ENCODE peak calls at places on chromosome 3, in ten cellular contexts. V is KBM-7; F is CD8-positive, alpha-beta T cell; Q is cerebellar cortex; Z is A172; Y is HCT116; H is activated naive CD4-positive, alpha-beta T cell treated with Interleukin-2 at 50 U/mL for 16 hours; D is Caki2; E is left cardiac atrium; G is NCI-H82. A is an unnamed sample.
A peak's percentile ranks its signal among the peaks of the same experiment; 100 is the strongest.

GRCh38 chr3:53222183-53222901 is 33.5 kb downstream of the TKT start:
- DNase-seq in G (no peak), F (no peak), D (peak; percentile 59), Y (no peak), V (no peak), Z (no peak), Q (no peak), H (no peak), E (no peak), A (no peak)

GRCh38 chr3:117052356-117052755 is 342.8 kb downstream of the TUSC7 start:
- DNase-seq in E (no peak), Y (no peak), D (peak; percentile 11), Q (no peak), Z (no peak), V (no peak), F (no peak), H (no peak), G (no peak), A (peak; percentile 19)

GRCh38 chr3:160134964-160135363 is 90.3 kb upstream of the C3orf80 start:
- DNase-seq in G (no peak), E (no peak), F (no peak), Y (no peak), D (no peak), H (no peak), V (peak; percentile 65), Z (no peak), Q (no peak), A (no peak)

GRCh38 chr3:18559323-18559972 is 134.3 kb upstream of the SATB1 start:
- DNase-seq in D (peak; percentile 4), Z (peak; percentile 58), Y (peak; percentile 21), Q (peak; percentile 15), E (no peak), V (peak; percentile 72), F (peak; percentile 65), G (peak; percentile 73), H (peak; percentile 15), A (peak; percentile 3)

GRCh38 chr3:64575211-64575844 is 112.5 kb downstream of the ADAMTS9 start:
- DNase-seq in G (peak; percentile 46), V (peak; percentile 0), Z (peak; percentile 19), E (no peak), H (no peak), Q (no peak), D (peak; percentile 4), Y (peak; percentile 13), F (no peak), A (peak; percentile 25)

GRCh38 chr3:194989251-194989650 is 281.7 kb downstream of the XXYLT1 start:
- DNase-seq in F (peak; percentile 43), Z (no peak), E (no peak), V (no peak), D (no peak), G (no peak), Y (no peak), H (no peak), Q (no peak), A (no peak)

GRCh38 chr3:111362286-111363009 is 179.5 kb upstream of the CD96 start:
- DNase-seq in G (no peak), Y (no peak), V (no peak), E (no peak), D (no peak), Q (no peak), Z (no peak), H (no peak), F (no peak), A (peak; percentile 4)

GRCh38 chr3:139173372-139174108 is 128.8 kb upstream of the PRR23C start:
- DNase-seq in G (no peak), D (no peak), Q (no peak), F (no peak), Y (no peak), V (no peak), Z (peak; percentile 9), H (no peak), E (no peak), A (peak; percentile 3)

GRCh38 chr3:123161167-123161566 is 40.6 kb upstream of the SEC22A start:
- DNase-seq in Q (no peak), H (no peak), D (no peak), Z (no peak), V (peak; percentile 15), F (peak; percentile 36), E (no peak), G (no peak), Y (no peak), A (no peak)

GRCh38 chr3:87333393-87333892 is 57.1 kb upstream of the POU1F1 start:
- DNase-seq in D (peak; percentile 93), E (no peak), H (peak; percentile 18), G (no peak), Y (peak; percentile 79), V (peak; percentile 9), Q (no peak), F (no peak), Z (peak; percentile 98), A (peak; percentile 91)

GRCh38 chr3:45942051-45942825 is 1.0 kb upstream of the CXCR6 start:
- DNase-seq in E (no peak), Z (no peak), F (no peak), Y (no peak), Q (no peak), D (no peak), G (peak; percentile 73), V (no peak), H (no peak), A (no peak)

GRCh38 chr3:149245738-149246451 is 24.3 kb upstream of the CP start:
- DNase-seq in Y (no peak), V (no peak), E (no peak), F (no peak), Q (peak; percentile 38), H (no peak), G (no peak), Z (peak; percentile 31), D (peak; percentile 25), A (peak; percentile 59)

GRCh38 chr3:192514081-192514753 is 213.1 kb downstream of the FGF12 start:
- DNase-seq in H (no peak), D (no peak), V (no peak), Q (no peak), Y (no peak), Z (no peak), E (no peak), G (peak; percentile 72), F (no peak), A (no peak)

GRCh38 chr3:148460686-148461085 is 237.0 kb upstream of the AGTR1 start:
- DNase-seq in Z (no peak), E (no peak), Y (no peak), G (no peak), H (no peak), V (no peak), D (no peak), F (no peak), Q (no peak), A (no peak)

GRCh38 chr3:128987701-128988100 is 6.2 kb downstream of the CFAP92 start:
- DNase-seq in F (no peak), E (no peak), Z (no peak), G (no peak), Y (no peak), D (no peak), V (no peak), H (no peak), Q (no peak), A (no peak)

GRCh38 chr3:108897883-108898282 is 55.8 kb downstream of the GUCA1C start:
- DNase-seq in D (no peak), Y (no peak), H (no peak), Q (no peak), Z (no peak), E (no peak), F (no peak), V (no peak), G (no peak), A (no peak)

GRCh38 chr3:107704477-107704876 is 181.7 kb downstream of the BBX start:
- DNase-seq in G (peak; percentile 42), D (peak; percentile 14), Q (no peak), F (no peak), Z (peak; percentile 56), Y (no peak), E (no peak), H (no peak), V (no peak), A (peak; percentile 64)

GRCh38 chr3:53056442-53056841 is 10.6 kb upstream of the SFMBT1 start:
- DNase-seq in V (peak; percentile 42), F (no peak), Q (no peak), Z (no peak), H (no peak), E (no peak), G (peak; percentile 73), Y (no peak), D (no peak), A (no peak)

GRCh38 chr3:194212869-194213320 is 76.9 kb downstream of the HES1 start:
- DNase-seq in G (no peak), D (no peak), Y (no peak), Z (no peak), H (no peak), E (no peak), Q (no peak), F (no peak), V (no peak), A (no peak)

GRCh38 chr3:160027541-160028195 is 39.0 kb downstream of the IL12A start:
- DNase-seq in Y (no peak), V (peak; percentile 71), E (no peak), F (no peak), Q (no peak), H (no peak), Z (peak; percentile 54), D (peak; percentile 49), G (no peak), A (peak; percentile 62)

GRCh38 chr3:155382396-155383042 is 89.0 kb upstream of the STRIT1 start:
- DNase-seq in E (peak; percentile 70), D (peak; percentile 60), Y (peak; percentile 63), H (no peak), Z (peak; percentile 76), V (peak; percentile 84), F (no peak), Q (peak; percentile 57), G (peak; percentile 91), A (peak; percentile 72)

GRCh38 chr3:11601446-11602241 is 42.1 kb downstream of the VGLL4 start:
- DNase-seq in E (peak; percentile 72), D (no peak), Z (peak; percentile 29), F (no peak), H (no peak), Q (no peak), Y (no peak), G (no peak), V (peak; percentile 64), A (peak; percentile 23)

GRCh38 chr3:172104471-172105072 is 65.2 kb downstream of the FNDC3B start:
- DNase-seq in H (no peak), F (no peak), Q (peak; percentile 10), V (no peak), Z (peak; percentile 59), E (no peak), D (peak; percentile 92), Y (no peak), G (no peak), A (peak; percentile 31)

GRCh38 chr3:194871143-194871863 is 185.6 kb downstream of the FAM43A start:
- DNase-seq in D (peak; percentile 61), G (peak; percentile 99), F (no peak), V (peak; percentile 9), Y (peak; percentile 60), Z (peak; percentile 95), Q (no peak), H (no peak), E (peak; percentile 66), A (peak; percentile 85)

GRCh38 chr3:150169279-150169970 is 198.7 kb upstream of the PFN2 start:
- DNase-seq in V (no peak), D (no peak), Y (no peak), G (peak; percentile 25), Z (no peak), F (no peak), E (no peak), Q (no peak), H (no peak), A (no peak)

GRCh38 chr3:4904801-4905695 is 74.2 kb upstream of the BHLHE40 start:
- DNase-seq in Z (no peak), V (peak; percentile 18), D (no peak), H (no peak), E (no peak), G (no peak), F (no peak), Y (no peak), Q (no peak), A (peak; percentile 30)

GRCh38 chr3:39138804-39139415 is 14.5 kb downstream of the CSRNP1 start:
- DNase-seq in F (no peak), Y (no peak), Z (no peak), D (no peak), V (no peak), Q (peak; percentile 89), E (peak; percentile 64), G (no peak), H (no peak), A (no peak)

GRCh38 chr3:111956995-111957736 is 21.7 kb upstream of the ABHD10 start:
- DNase-seq in D (no peak), V (no peak), Z (no peak), F (no peak), E (no peak), Y (no peak), H (no peak), G (no peak), Q (no peak), A (no peak)